ENCODE peak calls at places on chromosome 1, in nine cellular contexts. Z is AG04450; O is cardiac muscle cell; U is neuronal stem cell; F is neural progenitor cell; N is CD4-positive, CD25-positive, alpha-beta regulatory T cell; W is mammary epithelial cell; Y is transverse colon; T is A549. D is an unnamed sample. For H3K9me3, the result is how much of the 10 kb centered on the place peaks cover.

GRCh38 chr1:1623181-1623630 is 7.9 kb downstream of the MIB2 start:
- DNase-seq in Z (no peak), O (no peak), U (no peak), F (no peak), N (no peak), W (no peak), Y (no peak), T (no peak), D (peak)

GRCh38 chr1:168112673-168113305 is 23.9 kb downstream of the GPR161 start:
- DNase-seq in Z (peak), O (peak), U (no peak), F (no peak), N (no peak), W (peak), Y (no peak), T (peak), D (peak)

GRCh38 chr1:210377934-210378333 is 49.2 kb downstream of the HHAT start:
- DNase-seq in Z (peak), O (no peak), U (no peak), F (no peak), N (no peak), W (no peak), Y (no peak), T (no peak), D (no peak)

GRCh38 chr1:78358145-78358544 is 132.6 kb upstream of the PTGFR start:
- DNase-seq in Z (no peak), O (no peak), U (no peak), F (no peak), N (no peak), W (no peak), Y (no peak), T (no peak), D (no peak)

GRCh38 chr1:160085686-160086089 is 4.3 kb downstream of the KCNJ9 start:
- DNase-seq in Z (peak), O (peak), U (peak), F (peak), N (peak), W (peak), Y (peak), T (peak), D (peak)

GRCh38 chr1:167219194-167219593 is 1.5 kb upstream of the POU2F1 start:
- DNase-seq in Z (no peak), O (no peak), U (no peak), F (peak), N (no peak), W (no peak), Y (no peak), T (no peak), D (no peak)

GRCh38 chr1:2204384-2205190 is 10.0 kb upstream of the FAAP20 start:
- DNase-seq in Z (no peak), O (no peak), U (peak), F (peak), N (no peak), W (no peak), Y (peak), T (no peak), D (peak)

GRCh38 chr1:173297798-173298391 is 90.8 kb upstream of the TNFSF4 start:
- DNase-seq in Z (no peak), O (no peak), U (no peak), F (no peak), N (no peak), W (no peak), Y (no peak), T (no peak), D (no peak)

GRCh38 chr1:52916241-52916975 is 5.1 kb downstream of the ECHDC2 start:
- DNase-seq in Z (no peak), O (no peak), U (no peak), F (no peak), N (no peak), W (no peak), Y (no peak), T (no peak), D (peak)

GRCh38 chr1:56074357-56074717 is 505.0 kb downstream of the PLPP3 start:
- DNase-seq in Z (no peak), O (no peak), U (no peak), F (no peak), N (no peak), W (no peak), Y (no peak), T (no peak), D (peak)

GRCh38 chr1:179586107-179586823 is 5.4 kb upstream of the TDRD5 start:
- DNase-seq in Z (no peak), O (peak), U (peak), F (peak), N (no peak), W (peak), Y (peak), T (peak), D (peak)

GRCh38 chr1:163035791-163036249 is 33.3 kb upstream of the RGS4 start:
- DNase-seq in Z (peak), O (no peak), U (no peak), F (no peak), N (no peak), W (peak), Y (no peak), T (peak), D (no peak)

GRCh38 chr1:5349526-5349925 is 642.7 kb downstream of the NPHP4 start:
- DNase-seq in Z (no peak), O (no peak), U (no peak), F (no peak), N (no peak), W (no peak), Y (no peak), T (no peak), D (no peak)

GRCh38 chr1:155176544-155177071 is 3.0 kb downstream of the TRIM46 start:
- DNase-seq in Z (no peak), O (peak), U (peak), F (peak), N (peak), W (peak), Y (peak), T (peak), D (peak)

GRCh38 chr1:94345148-94345721 is 73.0 kb upstream of the ABCD3 start:
- DNase-seq in Z (no peak), O (no peak), U (no peak), F (no peak), N (no peak), W (no peak), Y (no peak), T (no peak), D (no peak)

GRCh38 chr1:53346814-53347176 is 18.9 kb upstream of the LRP8 start:
- DNase-seq in Z (no peak), O (no peak), U (no peak), F (no peak), N (no peak), W (no peak), Y (no peak), T (no peak), D (no peak)

GRCh38 chr1:32448773-32449456 is 16.0 kb upstream of the ZBTB8B start:
- DNase-seq in Z (no peak), O (peak), U (no peak), F (peak), N (no peak), W (no peak), Y (no peak), T (peak), D (no peak)

GRCh38 chr1:228105269-228105995 is 2.3 kb upstream of the C1orf35 start:
- DNase-seq in Z (no peak), O (no peak), U (no peak), F (no peak), N (no peak), W (no peak), Y (no peak), T (no peak), D (no peak)

GRCh38 chr1:116824631-116825399 is 70.6 kb downstream of the CD2 start:
- DNase-seq in Z (no peak), O (no peak), U (no peak), F (no peak), N (no peak), W (no peak), Y (no peak), T (no peak), D (no peak)

GRCh38 chr1:64470670-64471217 is 815 bp downstream of the CACHD1 start:
- DNase-seq in Z (no peak), O (peak), U (no peak), F (peak), N (no peak), W (peak), Y (peak), T (peak), D (peak)

GRCh38 chr1:227892930-227893695 is 54.6 kb downstream of the WNT9A start:
- DNase-seq in Z (no peak), O (no peak), U (no peak), F (no peak), N (no peak), W (no peak), Y (no peak), T (no peak), D (no peak)

GRCh38 chr1:114314098-114314497 is 160.4 kb upstream of the SYT6 start:
- DNase-seq in Z (no peak), O (no peak), U (no peak), F (no peak), N (no peak), W (no peak), Y (no peak), T (no peak), D (no peak)

GRCh38 chr1:235838021-235838420 is 28.7 kb downstream of the LYST start:
- DNase-seq in Z (no peak), O (no peak), U (no peak), F (no peak), N (no peak), W (no peak), Y (no peak), T (no peak), D (no peak)

GRCh38 chr1:235832011-235832410 is 34.7 kb downstream of the LYST start:
- DNase-seq in Z (no peak), O (no peak), U (no peak), F (no peak), N (no peak), W (no peak), Y (no peak), T (no peak), D (no peak)

GRCh38 chr1:235831148-235831547 is 35.6 kb downstream of the LYST start:
- DNase-seq in Z (no peak), O (no peak), U (no peak), F (no peak), N (no peak), W (peak), Y (no peak), T (peak), D (no peak)

GRCh38 chr1:235834620-235835019 is 32.1 kb downstream of the LYST start:
- DNase-seq in Z (no peak), O (no peak), U (no peak), F (no peak), N (no peak), W (no peak), Y (no peak), T (no peak), D (no peak)

DNA sequence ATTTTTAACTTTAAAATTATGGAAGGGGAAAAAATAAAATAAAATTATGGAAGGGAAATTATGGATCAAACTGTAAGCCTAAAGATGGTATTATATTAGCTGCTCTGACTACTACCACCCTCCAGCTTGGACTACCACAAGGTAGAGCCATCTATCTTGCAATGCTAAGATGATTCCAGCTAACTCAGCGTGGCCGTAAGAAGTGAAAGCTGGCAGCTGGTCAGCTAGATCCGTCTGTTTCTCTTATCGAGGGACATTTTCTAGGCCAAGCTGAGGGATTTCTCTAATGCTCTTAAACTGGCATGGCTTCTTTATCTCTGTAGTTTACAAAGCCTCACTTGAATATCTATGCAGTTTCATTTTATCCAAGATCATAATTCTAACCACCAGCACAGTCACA is 31.5 kb downstream of the LYST start:
- DNase-seq in Z (no peak), O (no peak), U (no peak), F (no peak), N (no peak), W (no peak), Y (peak), T (no peak), D (peak)
- H3K4me3 ChIP-seq in Z (no peak), O (no peak), U (no peak), F (no peak), N (no peak), W (no peak), Y (peak), T (no peak), D (no peak)

GRCh38 chr1:248404024-248404423 is 1.2 kb downstream of the OR2T1 start:
- DNase-seq in Z (no peak), O (no peak), U (peak), F (no peak), N (peak), W (peak), Y (no peak), T (peak), D (no peak)
- H3K9me3 ChIP-seq in Z (under half), O (under half), U (under half), F (under half), N (under half), W (under half), Y (under half), T (under half), D (under half)

DNA sequence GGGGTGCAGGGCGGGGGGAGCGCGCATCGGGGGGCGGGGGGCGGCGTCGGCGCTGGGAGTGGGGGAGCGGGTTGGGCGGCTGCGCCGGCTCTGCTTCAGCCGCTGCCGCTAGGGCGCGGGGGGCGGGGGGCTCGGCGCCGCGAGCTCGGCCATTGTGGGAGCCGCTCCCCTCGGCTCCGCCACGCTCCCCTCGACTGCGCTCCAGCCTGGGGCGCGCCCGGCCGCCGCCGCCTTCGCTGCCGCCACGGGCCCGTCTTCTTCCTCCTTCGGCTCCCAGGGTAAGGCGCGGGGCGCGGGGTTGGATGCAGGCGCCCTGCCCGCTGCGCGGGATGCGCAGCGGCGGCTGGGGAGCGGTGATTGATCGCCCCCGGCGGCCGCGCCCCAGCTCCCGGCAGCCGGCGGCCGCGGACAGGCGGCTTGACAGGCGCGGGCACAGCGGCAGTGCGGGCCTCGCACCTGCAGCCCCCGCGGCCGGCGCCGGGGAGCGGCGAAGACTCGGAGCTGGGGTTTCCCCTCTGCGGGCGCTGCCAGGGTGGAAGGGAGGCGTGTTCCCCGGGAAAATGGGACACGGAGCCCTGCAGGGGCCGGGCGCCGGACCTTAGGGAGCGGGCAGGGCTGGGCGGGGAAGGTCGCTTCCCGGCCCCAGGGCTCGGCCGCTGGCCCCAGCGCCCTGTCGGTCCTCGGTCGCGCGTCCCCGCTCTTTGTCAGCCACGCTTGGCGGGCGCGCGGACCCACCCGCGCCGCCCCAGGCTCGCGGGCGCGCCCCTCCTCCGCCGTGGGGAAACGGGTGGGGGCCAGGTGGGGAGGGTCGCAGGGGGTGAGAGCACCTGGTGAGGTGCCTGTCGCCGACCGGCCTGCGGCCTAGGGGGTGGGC is 55.4 kb downstream of the NDUFS5 start:
- DNase-seq in Z (no peak), O (peak), U (no peak), F (no peak), N (peak), W (no peak), Y (peak), T (no peak), D (peak)
- H3K4me3 ChIP-seq in Z (peak), O (peak), U (peak), F (peak), N (no peak), W (peak), Y (peak), T (peak), D (peak)

GRCh38 chr1:208928335-208928734 is 655.2 kb upstream of the CAMK1G start:
- DNase-seq in Z (no peak), O (no peak), U (no peak), F (no peak), N (no peak), W (no peak), Y (no peak), T (no peak), D (no peak)
- H3K9me3 ChIP-seq in Z (under half), O (under half), U (under half), F (under half), N (under half), W (under half), Y (under half), T (under half), D (under half)

DNA sequence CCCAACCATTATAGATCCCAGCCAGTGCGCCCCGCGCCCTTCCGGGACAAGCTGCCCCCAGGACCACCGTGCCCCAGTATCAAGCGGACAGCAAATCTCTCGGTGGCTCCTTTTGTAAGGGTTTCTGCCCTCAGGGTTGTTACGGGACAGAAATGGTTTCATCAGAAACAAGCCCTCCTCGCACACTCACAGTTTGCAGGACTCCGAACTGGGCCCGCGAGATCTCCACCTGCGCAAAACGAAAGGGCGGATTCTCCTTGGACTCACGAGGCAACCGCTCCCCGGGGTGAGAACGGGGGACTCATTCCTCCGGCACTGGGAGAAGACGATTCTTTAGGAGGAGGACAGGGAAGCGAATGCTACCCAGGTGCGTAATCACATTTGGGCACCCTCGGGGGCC is 51.1 kb upstream of the H6PD start:
- DNase-seq in Z (no peak), O (no peak), U (no peak), F (no peak), N (no peak), W (no peak), Y (no peak), T (no peak), D (no peak)
- H3K4me3 ChIP-seq in Z (peak), O (peak), U (no peak), F (peak), N (no peak), W (peak), Y (peak), T (peak), D (no peak)